ENCODE peak calls at places on chromosomes 16 and 17, in eight cellular contexts. One of them, this sample, is unnamed.

GRCh38 chr17:77742579-77742978 is 215.9 kb upstream of the TNRC6C start:
- DNase-seq in A673: no peak
- DNase-seq in activated T-cell treated with anti-CD3 and anti-CD28 coated beads, Interleukin-2, amount 50 U/mL, for 72 hours: no peak
- DNase-seq in brain pericyte: no peak
- DNase-seq in AG08395: no peak
- DNase-seq in NCI-H1436: no peak
- DNase-seq in KG1: no peak
- DNase-seq in pancreas: no peak
- DNase-seq in this sample: no peak

GRCh38 chr16:48157302-48157701 is 1.5 kb upstream of the ABCC12 start:
- DNase-seq in A673: no peak
- DNase-seq in activated T-cell treated with anti-CD3 and anti-CD28 coated beads, Interleukin-2, amount 50 U/mL, for 72 hours: no peak
- DNase-seq in brain pericyte: no peak
- DNase-seq in AG08395: no peak
- DNase-seq in NCI-H1436: no peak
- DNase-seq in KG1: no peak
- DNase-seq in pancreas: no peak
- DNase-seq in this sample: no peak

GRCh38 chr17:9115446-9116265 is 94.3 kb downstream of the NTN1 start:
- DNase-seq in A673: no peak
- DNase-seq in activated T-cell treated with anti-CD3 and anti-CD28 coated beads, Interleukin-2, amount 50 U/mL, for 72 hours: peak
- DNase-seq in brain pericyte: no peak
- DNase-seq in AG08395: peak
- DNase-seq in NCI-H1436: no peak
- DNase-seq in KG1: no peak
- DNase-seq in pancreas: peak
- DNase-seq in this sample: no peak

GRCh38 chr17:59498421-59499307 is 66.7 kb upstream of the DHX40 start:
- DNase-seq in A673: no peak
- DNase-seq in activated T-cell treated with anti-CD3 and anti-CD28 coated beads, Interleukin-2, amount 50 U/mL, for 72 hours: no peak
- DNase-seq in brain pericyte: no peak
- DNase-seq in AG08395: no peak
- DNase-seq in NCI-H1436: peak
- DNase-seq in KG1: no peak
- DNase-seq in pancreas: no peak
- DNase-seq in this sample: no peak

GRCh38 chr16:21666772-21667171 is 3.0 kb downstream of the OTOA start:
- DNase-seq in A673: no peak
- DNase-seq in activated T-cell treated with anti-CD3 and anti-CD28 coated beads, Interleukin-2, amount 50 U/mL, for 72 hours: no peak
- DNase-seq in brain pericyte: no peak
- DNase-seq in AG08395: no peak
- DNase-seq in NCI-H1436: no peak
- DNase-seq in KG1: no peak
- DNase-seq in pancreas: no peak
- DNase-seq in this sample: no peak

GRCh38 chr17:28523876-28524275 is 17.7 kb downstream of the FOXN1 start:
- DNase-seq in A673: no peak
- DNase-seq in activated T-cell treated with anti-CD3 and anti-CD28 coated beads, Interleukin-2, amount 50 U/mL, for 72 hours: no peak
- DNase-seq in brain pericyte: no peak
- DNase-seq in AG08395: no peak
- DNase-seq in NCI-H1436: no peak
- DNase-seq in KG1: no peak
- DNase-seq in pancreas: no peak
- DNase-seq in this sample: no peak

GRCh38 chr16:58039829-58040495 is 14.4 kb downstream of the MMP15 start:
- DNase-seq in A673: no peak
- DNase-seq in activated T-cell treated with anti-CD3 and anti-CD28 coated beads, Interleukin-2, amount 50 U/mL, for 72 hours: no peak
- DNase-seq in brain pericyte: no peak
- DNase-seq in AG08395: no peak
- DNase-seq in NCI-H1436: no peak
- DNase-seq in KG1: no peak
- DNase-seq in pancreas: no peak
- DNase-seq in this sample: no peak

GRCh38 chr17:32285770-32286517 is 20.3 kb downstream of the RHBDL3 start:
- DNase-seq in A673: no peak
- DNase-seq in activated T-cell treated with anti-CD3 and anti-CD28 coated beads, Interleukin-2, amount 50 U/mL, for 72 hours: no peak
- DNase-seq in brain pericyte: no peak
- DNase-seq in AG08395: no peak
- DNase-seq in NCI-H1436: no peak
- DNase-seq in KG1: no peak
- DNase-seq in pancreas: no peak
- DNase-seq in this sample: no peak

GRCh38 chr17:71409712-71410111 is 711.1 kb upstream of the SOX9 start:
- DNase-seq in A673: no peak
- DNase-seq in activated T-cell treated with anti-CD3 and anti-CD28 coated beads, Interleukin-2, amount 50 U/mL, for 72 hours: no peak
- DNase-seq in brain pericyte: no peak
- DNase-seq in AG08395: peak
- DNase-seq in NCI-H1436: no peak
- DNase-seq in KG1: no peak
- DNase-seq in pancreas: no peak
- DNase-seq in this sample: no peak

GRCh38 chr17:18039535-18040286 is 503 bp downstream of the GID4 start:
- DNase-seq in A673: no peak
- DNase-seq in activated T-cell treated with anti-CD3 and anti-CD28 coated beads, Interleukin-2, amount 50 U/mL, for 72 hours: peak
- DNase-seq in brain pericyte: no peak
- DNase-seq in AG08395: peak
- DNase-seq in NCI-H1436: peak
- DNase-seq in KG1: no peak
- DNase-seq in pancreas: peak
- DNase-seq in this sample: no peak

GRCh38 chr17:68591583-68591982 is 9.6 kb downstream of the FAM20A start:
- DNase-seq in A673: no peak
- DNase-seq in activated T-cell treated with anti-CD3 and anti-CD28 coated beads, Interleukin-2, amount 50 U/mL, for 72 hours: no peak
- DNase-seq in brain pericyte: no peak
- DNase-seq in AG08395: no peak
- DNase-seq in NCI-H1436: no peak
- DNase-seq in KG1: no peak
- DNase-seq in pancreas: peak
- DNase-seq in this sample: no peak

GRCh38 chr17:38869647-38870258 is at the start of gene LASP1:
- DNase-seq in A673: peak
- DNase-seq in activated T-cell treated with anti-CD3 and anti-CD28 coated beads, Interleukin-2, amount 50 U/mL, for 72 hours: peak
- DNase-seq in brain pericyte: peak
- DNase-seq in AG08395: peak
- DNase-seq in NCI-H1436: peak
- DNase-seq in KG1: peak
- DNase-seq in pancreas: peak
- DNase-seq in this sample: peak

GRCh38 chr16:85556456-85557082 is 56.6 kb upstream of the GSE1 start:
- DNase-seq in A673: peak
- DNase-seq in activated T-cell treated with anti-CD3 and anti-CD28 coated beads, Interleukin-2, amount 50 U/mL, for 72 hours: peak
- DNase-seq in brain pericyte: no peak
- DNase-seq in AG08395: peak
- DNase-seq in NCI-H1436: no peak
- DNase-seq in KG1: no peak
- DNase-seq in pancreas: peak
- DNase-seq in this sample: peak

GRCh38 chr17:79033046-79033616 is 9.2 kb downstream of the C1QTNF1 start:
- DNase-seq in A673: no peak
- DNase-seq in activated T-cell treated with anti-CD3 and anti-CD28 coated beads, Interleukin-2, amount 50 U/mL, for 72 hours: no peak
- DNase-seq in brain pericyte: no peak
- DNase-seq in AG08395: no peak
- DNase-seq in NCI-H1436: no peak
- DNase-seq in KG1: no peak
- DNase-seq in pancreas: no peak
- DNase-seq in this sample: no peak

GRCh38 chr17:80455328-80455710 is 21.1 kb downstream of the NPTX1 start:
- DNase-seq in A673: no peak
- DNase-seq in activated T-cell treated with anti-CD3 and anti-CD28 coated beads, Interleukin-2, amount 50 U/mL, for 72 hours: peak
- DNase-seq in brain pericyte: no peak
- DNase-seq in AG08395: peak
- DNase-seq in NCI-H1436: no peak
- DNase-seq in KG1: no peak
- DNase-seq in pancreas: no peak
- DNase-seq in this sample: peak

GRCh38 chr17:19290047-19290705 is 53.0 kb downstream of the EPN2 start:
- DNase-seq in A673: no peak
- DNase-seq in activated T-cell treated with anti-CD3 and anti-CD28 coated beads, Interleukin-2, amount 50 U/mL, for 72 hours: no peak
- DNase-seq in brain pericyte: no peak
- DNase-seq in AG08395: no peak
- DNase-seq in NCI-H1436: no peak
- DNase-seq in KG1: no peak
- DNase-seq in pancreas: no peak
- DNase-seq in this sample: no peak

GRCh38 chr17:36608794-36609497 is 7.6 kb downstream of the MRM1 start:
- DNase-seq in A673: peak
- DNase-seq in activated T-cell treated with anti-CD3 and anti-CD28 coated beads, Interleukin-2, amount 50 U/mL, for 72 hours: no peak
- DNase-seq in brain pericyte: no peak
- DNase-seq in AG08395: peak
- DNase-seq in NCI-H1436: peak
- DNase-seq in KG1: no peak
- DNase-seq in pancreas: no peak
- DNase-seq in this sample: no peak

GRCh38 chr17:7548585-7549400 is at the start of gene TNFSF12:
- DNase-seq in A673: no peak
- DNase-seq in activated T-cell treated with anti-CD3 and anti-CD28 coated beads, Interleukin-2, amount 50 U/mL, for 72 hours: peak
- DNase-seq in brain pericyte: no peak
- DNase-seq in AG08395: peak
- DNase-seq in NCI-H1436: no peak
- DNase-seq in KG1: no peak
- DNase-seq in pancreas: peak
- DNase-seq in this sample: peak

GRCh38 chr17:37643829-37644228 is 583 bp upstream of the DDX52 start:
- DNase-seq in A673: no peak
- DNase-seq in activated T-cell treated with anti-CD3 and anti-CD28 coated beads, Interleukin-2, amount 50 U/mL, for 72 hours: no peak
- DNase-seq in brain pericyte: no peak
- DNase-seq in AG08395: no peak
- DNase-seq in NCI-H1436: no peak
- DNase-seq in KG1: no peak
- DNase-seq in pancreas: peak
- DNase-seq in this sample: no peak

GRCh38 chr17:65518256-65518655 is 43.2 kb downstream of the AXIN2 start:
- DNase-seq in A673: no peak
- DNase-seq in activated T-cell treated with anti-CD3 and anti-CD28 coated beads, Interleukin-2, amount 50 U/mL, for 72 hours: no peak
- DNase-seq in brain pericyte: no peak
- DNase-seq in AG08395: peak
- DNase-seq in NCI-H1436: no peak
- DNase-seq in KG1: no peak
- DNase-seq in pancreas: no peak
- DNase-seq in this sample: no peak

GRCh38 chr17:56887105-56887504 is 26.7 kb downstream of the TRIM25 start:
- DNase-seq in A673: no peak
- DNase-seq in activated T-cell treated with anti-CD3 and anti-CD28 coated beads, Interleukin-2, amount 50 U/mL, for 72 hours: no peak
- DNase-seq in brain pericyte: no peak
- DNase-seq in AG08395: no peak
- DNase-seq in NCI-H1436: no peak
- DNase-seq in KG1: no peak
- DNase-seq in pancreas: no peak
- DNase-seq in this sample: no peak

GRCh38 chr16:17404903-17405691 is 65.7 kb downstream of the XYLT1 start:
- DNase-seq in A673: no peak
- DNase-seq in activated T-cell treated with anti-CD3 and anti-CD28 coated beads, Interleukin-2, amount 50 U/mL, for 72 hours: no peak
- DNase-seq in brain pericyte: no peak
- DNase-seq in AG08395: peak
- DNase-seq in NCI-H1436: no peak
- DNase-seq in KG1: no peak
- DNase-seq in pancreas: peak
- DNase-seq in this sample: no peak

GRCh38 chr16:73057369-73058210 is 9.7 kb upstream of the ZFHX3 start:
- DNase-seq in A673: peak
- DNase-seq in activated T-cell treated with anti-CD3 and anti-CD28 coated beads, Interleukin-2, amount 50 U/mL, for 72 hours: peak
- DNase-seq in brain pericyte: no peak
- DNase-seq in AG08395: peak
- DNase-seq in NCI-H1436: no peak
- DNase-seq in KG1: no peak
- DNase-seq in pancreas: no peak
- DNase-seq in this sample: no peak

GRCh38 chr16:27400751-27401620 is 988 bp upstream of the IL21R start:
- DNase-seq in A673: no peak
- DNase-seq in activated T-cell treated with anti-CD3 and anti-CD28 coated beads, Interleukin-2, amount 50 U/mL, for 72 hours: no peak
- DNase-seq in brain pericyte: peak
- DNase-seq in AG08395: peak
- DNase-seq in NCI-H1436: no peak
- DNase-seq in KG1: no peak
- DNase-seq in pancreas: no peak
- DNase-seq in this sample: no peak

GRCh38 chr17:66549312-66549705 is 246.9 kb downstream of the PRKCA start:
- DNase-seq in A673: no peak
- DNase-seq in activated T-cell treated with anti-CD3 and anti-CD28 coated beads, Interleukin-2, amount 50 U/mL, for 72 hours: no peak
- DNase-seq in brain pericyte: no peak
- DNase-seq in AG08395: peak
- DNase-seq in NCI-H1436: no peak
- DNase-seq in KG1: no peak
- DNase-seq in pancreas: no peak
- DNase-seq in this sample: no peak

GRCh38 chr17:34306466-34306865 is 12.8 kb upstream of the CCL8 start:
- DNase-seq in A673: peak
- DNase-seq in activated T-cell treated with anti-CD3 and anti-CD28 coated beads, Interleukin-2, amount 50 U/mL, for 72 hours: no peak
- DNase-seq in brain pericyte: no peak
- DNase-seq in AG08395: peak
- DNase-seq in NCI-H1436: no peak
- DNase-seq in KG1: no peak
- DNase-seq in pancreas: peak
- DNase-seq in this sample: no peak

GRCh38 chr17:28599311-28600184 is 723 bp upstream of the SPAG5 start:
- DNase-seq in A673: peak
- DNase-seq in activated T-cell treated with anti-CD3 and anti-CD28 coated beads, Interleukin-2, amount 50 U/mL, for 72 hours: peak
- DNase-seq in brain pericyte: peak
- DNase-seq in AG08395: peak
- DNase-seq in NCI-H1436: peak
- DNase-seq in KG1: peak
- DNase-seq in pancreas: peak
- DNase-seq in this sample: peak

GRCh38 chr16:58348986-58349385 is 43.3 kb upstream of the GINS3 start:
- DNase-seq in A673: no peak
- DNase-seq in activated T-cell treated with anti-CD3 and anti-CD28 coated beads, Interleukin-2, amount 50 U/mL, for 72 hours: no peak
- DNase-seq in brain pericyte: no peak
- DNase-seq in AG08395: peak
- DNase-seq in NCI-H1436: no peak
- DNase-seq in KG1: no peak
- DNase-seq in pancreas: no peak
- DNase-seq in this sample: no peak

GRCh38 chr17:17763734-17764133 is 73.1 kb downstream of the SREBF1 start:
- DNase-seq in A673: no peak
- DNase-seq in activated T-cell treated with anti-CD3 and anti-CD28 coated beads, Interleukin-2, amount 50 U/mL, for 72 hours: no peak
- DNase-seq in brain pericyte: no peak
- DNase-seq in AG08395: no peak
- DNase-seq in NCI-H1436: no peak
- DNase-seq in KG1: no peak
- DNase-seq in pancreas: no peak
- DNase-seq in this sample: no peak

GRCh38 chr17:79670537-79671386 is 59.9 kb upstream of the RBFOX3 start:
- DNase-seq in A673: peak
- DNase-seq in activated T-cell treated with anti-CD3 and anti-CD28 coated beads, Interleukin-2, amount 50 U/mL, for 72 hours: no peak
- DNase-seq in brain pericyte: no peak
- DNase-seq in AG08395: no peak
- DNase-seq in NCI-H1436: peak
- DNase-seq in KG1: no peak
- DNase-seq in pancreas: no peak
- DNase-seq in this sample: no peak